ENCODE peak calls at places on chromosomes 4 and X, in four cellular contexts. W is left ventricle myocardium inferior, P is neuronal stem cell, A is brain microvascular endothelial cell. X is an unnamed sample.
A peak's percentile ranks its signal among the peaks of the same experiment; 100 is the strongest.

GRCh38 chr4:2182981-2183380 is 58.9 kb downstream of the HAUS3 start:
- DNase-seq in W (no peak), P (no peak), A (no peak), X (no peak)

GRCh38 chr4:25441519-25442117 is 64.6 kb downstream of the ANAPC4 start:
- DNase-seq in W (peak; percentile 24), P (peak; percentile 54), A (peak; percentile 68), X (peak; percentile 63)

GRCh38 chr4:187544461-187545053 is 451.0 kb upstream of the ZFP42 start:
- DNase-seq in W (no peak), P (no peak), A (no peak), X (no peak)

GRCh38 chr4:98706200-98706813 is 47.9 kb upstream of the TSPAN5 start:
- DNase-seq in W (no peak), P (no peak), A (no peak), X (no peak)

GRCh38 chrX:139889760-139890159 is 43.1 kb downstream of the ATP11C start:
- DNase-seq in W (no peak), P (no peak), A (no peak), X (no peak)

GRCh38 chr4:153545822-153546221 is 79.7 kb downstream of the TMEM131L start:
- DNase-seq in W (no peak), P (no peak), A (no peak), X (no peak)

GRCh38 chr4:41217373-41217772 is 3.0 kb upstream of the APBB2 start:
- DNase-seq in W (no peak), P (no peak), A (no peak), X (no peak)

GRCh38 chr4:90727938-90728337 is 600.7 kb downstream of the CCSER1 start:
- DNase-seq in W (no peak), P (peak; percentile 31), A (no peak), X (no peak)

GRCh38 chr4:188986271-188986689 is 847.0 kb downstream of the TRIML1 start:
- DNase-seq in W (no peak), P (no peak), A (peak; percentile 57), X (no peak)

GRCh38 chr4:125796138-125796537 is 481.4 kb downstream of the FAT4 start:
- DNase-seq in W (no peak), P (no peak), A (no peak), X (no peak)

GRCh38 chr4:182207806-182208483 is 35.3 kb upstream of the TENM3 start:
- DNase-seq in W (no peak), P (no peak), A (peak; percentile 87), X (no peak)

GRCh38 chrX:151919610-151920009 is 6.9 kb downstream of the MAGEA4 start:
- DNase-seq in W (no peak), P (no peak), A (no peak), X (no peak)

GRCh38 chr4:139611391-139611790 is 54.2 kb upstream of the MGST2 start:
- DNase-seq in W (no peak), P (no peak), A (no peak), X (no peak)

GRCh38 chr4:88054909-88055308 is 47.5 kb downstream of the PKD2 start:
- DNase-seq in W (no peak), P (peak; percentile 24), A (peak; percentile 74), X (no peak)

GRCh38 chrX:112662559-112663427 is 16.9 kb downstream of the LHFPL1 start:
- DNase-seq in W (no peak), P (no peak), A (no peak), X (no peak)

GRCh38 chr4:168831585-168831918 is 178.5 kb downstream of the CBR4 start:
- DNase-seq in W (no peak), P (no peak), A (no peak), X (no peak)

GRCh38 chr4:1503583-1504471 is 97.6 kb upstream of the NKX1-1 start:
- DNase-seq in W (no peak), P (no peak), A (no peak), X (peak; percentile 36)

GRCh38 chr4:182144621-182145359 is 98.4 kb upstream of the TENM3 start:
- DNase-seq in W (no peak), P (peak; percentile 36), A (no peak), X (no peak)

GRCh38 chr4:117623321-117623720 is 411.0 kb upstream of the NDST3 start:
- DNase-seq in W (no peak), P (no peak), A (no peak), X (no peak)

GRCh38 chr4:86011117-86011516 is 348.7 kb downstream of the MAPK10 start:
- DNase-seq in W (no peak), P (no peak), A (peak; percentile 95), X (no peak)

GRCh38 chr4:187006189-187006618 is 282.5 kb upstream of the FAT1 start:
- DNase-seq in W (no peak), P (no peak), A (no peak), X (no peak)

GRCh38 chr4:40196724-40197281 is at the start of gene RHOH:
- DNase-seq in W (no peak), P (no peak), A (no peak), X (no peak)

GRCh38 chrX:152637649-152638442 is at the start of gene GABRQ:
- DNase-seq in W (peak; percentile 13), P (peak; percentile 73), A (peak; percentile 40), X (peak; percentile 47)

GRCh38 chr4:22179124-22179874 is 230.7 kb upstream of the KCNIP4 start:
- DNase-seq in W (no peak), P (no peak), A (peak; percentile 86), X (no peak)

GRCh38 chrX:118520206-118520857 is 24.7 kb downstream of the DOCK11 start:
- DNase-seq in W (no peak), P (no peak), A (peak; percentile 51), X (no peak)

GRCh38 chrX:148577711-148578110 is 77.3 kb downstream of the AFF2 start:
- DNase-seq in W (no peak), P (no peak), A (no peak), X (no peak)
- H3K27ac ChIP-seq in W (no peak overlapping the region), P (no peak overlapping the region), A (no peak overlapping the region), X (no peak overlapping the region)

GRCh38 chrX:10208281-10208856 is 51.6 kb downstream of the CLCN4 start:
- DNase-seq in W (no peak), P (no peak), A (no peak), X (no peak)
- H3K36me3 ChIP-seq in W (no peaks in the 10 kb centered on the region), P (no peaks in the 10 kb centered on the region), A (no peaks in the 10 kb centered on the region), X (no peaks in the 10 kb centered on the region)

GRCh38 chrX:18698762-18699650 is 8.4 kb upstream of the PPEF1 start:
- DNase-seq in W (no peak), P (no peak), A (no peak), X (no peak)

GRCh38 chrX:18701621-18702361 is 5.7 kb upstream of the PPEF1 start:
- DNase-seq in W (peak; percentile 17), P (no peak), A (peak; percentile 40), X (peak; percentile 59)

GRCh38 chrX:18696653-18697052 is 10.8 kb upstream of the PPEF1 start:
- DNase-seq in W (no peak), P (no peak), A (no peak), X (no peak)

GRCh38 chrX:18707442-18708049 is at the start of gene PPEF1:
- DNase-seq in W (no peak), P (no peak), A (no peak), X (no peak)

GRCh38 chrX:18702362-18703195 is 4.9 kb upstream of the PPEF1 start:
- DNase-seq in W (no peak), P (no peak), A (peak; percentile 37), X (no peak)
- H3K27ac ChIP-seq in W (no peak overlapping the region), P (no peak overlapping the region), A (peak overlapping the region; percentile 11), X (peak overlapping the region; percentile 51)

DNA sequence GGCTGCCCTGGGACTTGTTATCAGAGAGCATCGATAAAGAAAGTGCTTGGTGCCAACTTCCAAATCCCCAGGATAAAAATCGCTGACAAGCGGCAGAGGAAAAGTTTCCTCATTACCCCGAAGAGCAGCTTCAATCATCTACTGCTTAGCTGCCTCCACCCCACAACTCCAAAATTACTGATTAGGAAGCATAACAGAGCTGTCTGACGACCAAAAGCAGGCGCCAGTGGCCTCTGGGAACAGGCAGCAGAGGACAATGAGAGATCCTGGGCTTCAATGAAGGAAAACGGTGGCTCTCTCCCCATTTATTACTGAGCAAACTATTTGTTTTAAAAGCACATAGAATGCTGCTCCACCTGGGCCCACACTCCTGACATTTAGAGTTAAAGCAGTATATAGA is 20.6 kb downstream of the BCOR start:
- DNase-seq in W (no peak), P (no peak), A (no peak), X (no peak)
- H3K36me3 ChIP-seq in W (peaks cover 27% of the 10 kb centered on the region), P (peaks cover 64% of the 10 kb centered on the region), A (peaks cover 8% of the 10 kb centered on the region), X (peaks cover 49% of the 10 kb centered on the region)

GRCh38 chr4:6926681-6927478 is 17.3 kb downstream of the TBC1D14 start:
- DNase-seq in W (peak; percentile 50), P (no peak), A (peak; percentile 29), X (peak; percentile 83)

GRCh38 chr4:6926081-6926480 is 16.5 kb downstream of the TBC1D14 start:
- DNase-seq in W (no peak), P (no peak), A (no peak), X (no peak)

GRCh38 chr4:6929735-6930464 is 20.3 kb downstream of the TBC1D14 start:
- DNase-seq in W (no peak), P (no peak), A (no peak), X (no peak)

GRCh38 chr4:6929339-6929734 is 19.7 kb downstream of the TBC1D14 start:
- DNase-seq in W (no peak), P (no peak), A (no peak), X (no peak)

DNA sequence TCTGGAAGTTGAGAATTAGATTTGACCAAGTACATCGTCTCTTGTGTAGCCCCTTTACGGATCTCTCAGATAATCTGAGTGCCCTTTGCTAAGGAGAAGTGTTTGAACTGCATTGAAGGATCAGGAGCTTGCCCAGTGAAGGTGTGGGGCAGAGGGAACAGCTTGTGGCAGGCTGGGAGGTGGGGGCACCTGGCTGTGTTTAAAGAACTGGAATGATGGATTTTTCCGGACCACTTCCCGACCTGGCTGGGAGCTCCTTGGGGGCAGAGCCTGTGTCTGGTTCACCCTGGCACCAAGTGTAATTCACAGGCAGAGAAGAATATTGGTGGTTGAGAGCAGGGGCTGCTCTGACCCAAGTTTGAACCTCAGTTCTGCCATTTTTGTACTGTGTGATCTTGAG is 18.4 kb downstream of the TBC1D14 start:
- DNase-seq in W (no peak), P (no peak), A (no peak), X (no peak)
- H3K27ac ChIP-seq in W (no peak overlapping the region), P (no peak overlapping the region), A (no peak overlapping the region), X (no peak overlapping the region)

GRCh38 chr4:56468097-56468422 is 643 bp downstream of the SRP72 start:
- DNase-seq in W (no peak), P (no peak), A (peak; percentile 32), X (no peak)
- H3K36me3 ChIP-seq in W (peaks cover 33% of the 10 kb centered on the region), P (peaks cover 54% of the 10 kb centered on the region), A (peaks cover 16% of the 10 kb centered on the region), X (peaks cover 23% of the 10 kb centered on the region)

X was measured in lower lobe of right lung.